ENCODE peak calls at places on chromosomes 6 and 20, in five cellular contexts. One of them, this sample, is unnamed.

GRCh38 chr20:10961651-10962288 is 288.0 kb upstream of the JAG1 start:
- DNase-seq in stomach: no peak
- DNase-seq in hepatocyte: no peak
- DNase-seq in psoas muscle: no peak
- DNase-seq in neural progenitor cell: no peak
- DNase-seq in this sample: no peak

GRCh38 chr6:11848852-11849731 is 70.5 kb upstream of the ADTRP start:
- DNase-seq in stomach: no peak
- DNase-seq in hepatocyte: no peak
- DNase-seq in psoas muscle: no peak
- DNase-seq in neural progenitor cell: no peak
- DNase-seq in this sample: no peak

GRCh38 chr20:20002101-20002998 is 14.8 kb upstream of the NAA20 start:
- DNase-seq in stomach: no peak
- DNase-seq in hepatocyte: no peak
- DNase-seq in psoas muscle: no peak
- DNase-seq in neural progenitor cell: no peak
- DNase-seq in this sample: no peak

GRCh38 chr6:11094411-11094851 is 797 bp downstream of the SMIM13 start:
- DNase-seq in stomach: peak
- DNase-seq in hepatocyte: peak
- DNase-seq in psoas muscle: peak
- DNase-seq in neural progenitor cell: peak
- DNase-seq in this sample: peak

GRCh38 chr6:138523347-138524210 is 24.3 kb upstream of the NHSL1 start:
- DNase-seq in stomach: no peak
- DNase-seq in hepatocyte: no peak
- DNase-seq in psoas muscle: no peak
- DNase-seq in neural progenitor cell: no peak
- DNase-seq in this sample: no peak

GRCh38 chr6:156988276-156989158 is 211.3 kb downstream of the ARID1B start:
- DNase-seq in stomach: no peak
- DNase-seq in hepatocyte: peak
- DNase-seq in psoas muscle: no peak
- DNase-seq in neural progenitor cell: peak
- DNase-seq in this sample: no peak

GRCh38 chr6:5192135-5192794 is 68.5 kb downstream of the LYRM4 start:
- DNase-seq in stomach: no peak
- DNase-seq in hepatocyte: no peak
- DNase-seq in psoas muscle: no peak
- DNase-seq in neural progenitor cell: no peak
- DNase-seq in this sample: no peak

GRCh38 chr6:31490115-31490873 is 7.7 kb upstream of the MICB start:
- DNase-seq in stomach: no peak
- DNase-seq in hepatocyte: no peak
- DNase-seq in psoas muscle: no peak
- DNase-seq in neural progenitor cell: no peak
- DNase-seq in this sample: no peak

GRCh38 chr6:169250660-169251059 is 3.0 kb downstream of the THBS2 start:
- DNase-seq in stomach: peak
- DNase-seq in hepatocyte: no peak
- DNase-seq in psoas muscle: no peak
- DNase-seq in neural progenitor cell: no peak
- DNase-seq in this sample: no peak

GRCh38 chr20:53622247-53623114 is 28.8 kb upstream of the ZNF217 start:
- DNase-seq in stomach: peak
- DNase-seq in hepatocyte: peak
- DNase-seq in psoas muscle: no peak
- DNase-seq in neural progenitor cell: no peak
- DNase-seq in this sample: no peak

GRCh38 chr6:20192625-20193024 is 19.6 kb downstream of the MBOAT1 start:
- DNase-seq in stomach: no peak
- DNase-seq in hepatocyte: no peak
- DNase-seq in psoas muscle: no peak
- DNase-seq in neural progenitor cell: no peak
- DNase-seq in this sample: no peak

GRCh38 chr20:5080384-5080877 is 39.3 kb downstream of the PCNA start:
- DNase-seq in stomach: peak
- DNase-seq in hepatocyte: no peak
- DNase-seq in psoas muscle: peak
- DNase-seq in neural progenitor cell: no peak
- DNase-seq in this sample: no peak

GRCh38 chr6:114355300-114355699 is 12.5 kb upstream of the HS3ST5 start:
- DNase-seq in stomach: no peak
- DNase-seq in hepatocyte: no peak
- DNase-seq in psoas muscle: no peak
- DNase-seq in neural progenitor cell: no peak
- DNase-seq in this sample: no peak

GRCh38 chr6:31478186-31478950 is 19.6 kb upstream of the MICB start:
- DNase-seq in stomach: no peak
- DNase-seq in hepatocyte: no peak
- DNase-seq in psoas muscle: no peak
- DNase-seq in neural progenitor cell: no peak
- DNase-seq in this sample: no peak

GRCh38 chr20:23349338-23350006 is 1.1 kb upstream of the NXT1 start:
- DNase-seq in stomach: no peak
- DNase-seq in hepatocyte: no peak
- DNase-seq in psoas muscle: no peak
- DNase-seq in neural progenitor cell: peak
- DNase-seq in this sample: no peak

GRCh38 chr6:107942164-107942563 is 15.8 kb downstream of the SEC63 start:
- DNase-seq in stomach: no peak
- DNase-seq in hepatocyte: no peak
- DNase-seq in psoas muscle: no peak
- DNase-seq in neural progenitor cell: no peak
- DNase-seq in this sample: no peak

GRCh38 chr6:22071655-22072054 is 225.2 kb downstream of the PRL start:
- DNase-seq in stomach: no peak
- DNase-seq in hepatocyte: peak
- DNase-seq in psoas muscle: no peak
- DNase-seq in neural progenitor cell: peak
- DNase-seq in this sample: no peak

GRCh38 chr20:62742979-62743776 is 34.5 kb downstream of the NTSR1 start:
- DNase-seq in stomach: no peak
- DNase-seq in hepatocyte: no peak
- DNase-seq in psoas muscle: peak
- DNase-seq in neural progenitor cell: no peak
- DNase-seq in this sample: peak

GRCh38 chr6:13327691-13328075 is 654 bp downstream of the TBC1D7 start:
- DNase-seq in stomach: no peak
- DNase-seq in hepatocyte: no peak
- DNase-seq in psoas muscle: no peak
- DNase-seq in neural progenitor cell: peak
- DNase-seq in this sample: no peak

GRCh38 chr6:145906144-145906543 is 58.0 kb downstream of the SHPRH start:
- DNase-seq in stomach: no peak
- DNase-seq in hepatocyte: no peak
- DNase-seq in psoas muscle: no peak
- DNase-seq in neural progenitor cell: no peak
- DNase-seq in this sample: no peak

GRCh38 chr6:96520039-96520850 is 1.4 kb upstream of the UFL1 start:
- DNase-seq in stomach: peak
- DNase-seq in hepatocyte: peak
- DNase-seq in psoas muscle: no peak
- DNase-seq in neural progenitor cell: no peak
- DNase-seq in this sample: no peak

GRCh38 chr20:1286267-1287036 is 20.4 kb downstream of the SNPH start:
- DNase-seq in stomach: no peak
- DNase-seq in hepatocyte: no peak
- DNase-seq in psoas muscle: no peak
- DNase-seq in neural progenitor cell: no peak
- DNase-seq in this sample: no peak

GRCh38 chr6:67615796-67616195 is 1019.3 kb upstream of the ADGRB3 start:
- DNase-seq in stomach: no peak
- DNase-seq in hepatocyte: no peak
- DNase-seq in psoas muscle: no peak
- DNase-seq in neural progenitor cell: no peak
- DNase-seq in this sample: no peak

GRCh38 chr6:22320750-22321149 is 23.9 kb upstream of the PRL start:
- DNase-seq in stomach: no peak
- DNase-seq in hepatocyte: peak
- DNase-seq in psoas muscle: no peak
- DNase-seq in neural progenitor cell: no peak
- DNase-seq in this sample: no peak

GRCh38 chr6:129497591-129498555 is 212.1 kb downstream of the ARHGAP18 start:
- DNase-seq in stomach: no peak
- DNase-seq in hepatocyte: no peak
- DNase-seq in psoas muscle: no peak
- DNase-seq in neural progenitor cell: no peak
- DNase-seq in this sample: no peak

GRCh38 chr6:71194730-71195129 is 93.9 kb upstream of the OGFRL1 start:
- DNase-seq in stomach: no peak
- DNase-seq in hepatocyte: no peak
- DNase-seq in psoas muscle: no peak
- DNase-seq in neural progenitor cell: no peak
- DNase-seq in this sample: no peak

GRCh38 chr6:74280130-74280692 is 584.2 kb downstream of the CD109 start:
- DNase-seq in stomach: no peak
- DNase-seq in hepatocyte: no peak
- DNase-seq in psoas muscle: no peak
- DNase-seq in neural progenitor cell: no peak
- DNase-seq in this sample: no peak
- TF ChIP-seq CTCF in stomach: no peak
- TF ChIP-seq CTCF in hepatocyte: no peak
- TF ChIP-seq CTCF in psoas muscle: no peak
- TF ChIP-seq CTCF in neural progenitor cell: peak
- TF ChIP-seq CTCF in this sample: no peak

GRCh38 chr20:57259179-57260021 is 7.0 kb downstream of the BMP7 start:
- DNase-seq in stomach: no peak
- DNase-seq in hepatocyte: no peak
- DNase-seq in psoas muscle: no peak
- DNase-seq in neural progenitor cell: peak
- DNase-seq in this sample: peak

GRCh38 chr20:57260065-57260958 is 6.1 kb downstream of the BMP7 start:
- DNase-seq in stomach: no peak
- DNase-seq in hepatocyte: no peak
- DNase-seq in psoas muscle: no peak
- DNase-seq in neural progenitor cell: peak
- DNase-seq in this sample: no peak

GRCh38 chr20:57262244-57263126 is 4.0 kb downstream of the BMP7 start:
- DNase-seq in stomach: no peak
- DNase-seq in hepatocyte: no peak
- DNase-seq in psoas muscle: no peak
- DNase-seq in neural progenitor cell: peak
- DNase-seq in this sample: no peak

GRCh38 chr20:57261488-57262243 is 4.8 kb downstream of the BMP7 start:
- DNase-seq in stomach: no peak
- DNase-seq in hepatocyte: no peak
- DNase-seq in psoas muscle: no peak
- DNase-seq in neural progenitor cell: peak
- DNase-seq in this sample: no peak

DNA sequence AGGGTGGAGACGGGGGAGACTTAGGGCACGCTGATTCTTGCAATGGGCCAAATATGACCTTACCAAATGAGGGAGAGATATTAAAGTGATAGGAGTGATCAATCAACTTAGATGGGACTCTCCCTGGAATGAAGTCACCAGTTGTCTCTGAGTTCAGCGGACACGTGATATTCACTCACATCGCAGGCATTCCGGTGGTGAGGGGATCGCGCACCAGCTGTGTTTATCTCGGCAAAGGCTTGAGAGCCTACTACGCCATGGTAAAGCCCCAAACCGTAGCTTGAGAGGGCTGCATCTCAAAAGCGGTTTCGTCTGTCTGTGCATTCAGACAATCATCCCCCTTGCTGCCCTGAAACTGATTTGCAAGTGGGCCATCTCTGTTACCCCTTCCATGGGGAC is 5.5 kb downstream of the BMP7 start:
- DNase-seq in stomach: no peak
- DNase-seq in hepatocyte: no peak
- DNase-seq in psoas muscle: no peak
- DNase-seq in neural progenitor cell: peak
- DNase-seq in this sample: no peak
- H3K27ac ChIP-seq in stomach: no peak
- H3K27ac ChIP-seq in hepatocyte: peak
- H3K27ac ChIP-seq in psoas muscle: no peak
- H3K27ac ChIP-seq in neural progenitor cell: no peak
- H3K27ac ChIP-seq in this sample: no peak

GRCh38 chr20:34515484-34516037 is 661 bp upstream of the DYNLRB1 start:
- DNase-seq in stomach: peak
- DNase-seq in hepatocyte: peak
- DNase-seq in psoas muscle: peak
- DNase-seq in neural progenitor cell: peak
- DNase-seq in this sample: peak
- TF ChIP-seq CTCF in stomach: no peak
- TF ChIP-seq CTCF in hepatocyte: no peak
- TF ChIP-seq CTCF in psoas muscle: no peak
- TF ChIP-seq CTCF in neural progenitor cell: no peak
- TF ChIP-seq CTCF in this sample: no peak

GRCh38 chr6:158041788-158042187 is 60.1 kb downstream of the SYNJ2 start:
- DNase-seq in stomach: no peak
- DNase-seq in hepatocyte: no peak
- DNase-seq in psoas muscle: no peak
- DNase-seq in neural progenitor cell: no peak
- DNase-seq in this sample: no peak

GRCh38 chr6:158039571-158040050 is 57.9 kb downstream of the SYNJ2 start:
- DNase-seq in stomach: no peak
- DNase-seq in hepatocyte: no peak
- DNase-seq in psoas muscle: peak
- DNase-seq in neural progenitor cell: no peak
- DNase-seq in this sample: no peak

GRCh38 chr6:158040051-158040803 is 58.6 kb downstream of the SYNJ2 start:
- DNase-seq in stomach: no peak
- DNase-seq in hepatocyte: peak
- DNase-seq in psoas muscle: peak
- DNase-seq in neural progenitor cell: no peak
- DNase-seq in this sample: no peak

GRCh38 chr6:158041370-158041769 is 59.7 kb downstream of the SYNJ2 start:
- DNase-seq in stomach: no peak
- DNase-seq in hepatocyte: no peak
- DNase-seq in psoas muscle: no peak
- DNase-seq in neural progenitor cell: no peak
- DNase-seq in this sample: no peak

DNA sequence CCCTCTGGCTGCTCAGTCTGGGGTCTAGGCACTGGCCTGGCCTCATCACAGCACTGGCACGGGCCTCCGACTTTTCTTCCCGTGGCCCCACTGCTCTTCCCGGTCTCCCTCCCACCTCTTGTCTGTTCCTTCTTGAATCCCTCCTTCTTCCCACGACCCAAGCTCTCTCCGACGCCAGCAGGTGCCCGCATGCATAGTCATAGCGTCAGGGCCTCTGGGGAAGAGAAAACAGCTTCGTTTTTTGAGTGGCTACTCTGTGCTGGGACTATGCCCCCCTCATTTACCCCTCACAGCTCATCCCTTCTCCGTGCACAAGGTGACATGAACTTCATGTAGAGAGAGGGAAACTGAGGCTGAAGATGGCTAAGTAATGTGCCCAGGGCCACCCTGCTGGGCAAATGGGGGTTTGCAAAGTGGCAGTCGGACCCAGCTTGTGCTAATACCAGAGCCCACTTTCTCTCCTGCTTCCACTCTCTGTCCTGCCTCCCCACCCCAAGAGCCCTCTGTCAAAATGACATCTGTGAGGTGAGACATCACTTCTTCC is 59.2 kb downstream of the SYNJ2 start:
- DNase-seq in stomach: no peak
- DNase-seq in hepatocyte: peak
- DNase-seq in psoas muscle: peak
- DNase-seq in neural progenitor cell: no peak
- DNase-seq in this sample: no peak
- H3K27ac ChIP-seq in stomach: peak
- H3K27ac ChIP-seq in hepatocyte: peak
- H3K27ac ChIP-seq in psoas muscle: peak
- H3K27ac ChIP-seq in neural progenitor cell: no peak
- H3K27ac ChIP-seq in this sample: no peak

This sample was measured in WERI-Rb-1.